ENCODE peak calls at places on chromosomes 6 and 20, in eight cellular contexts. E is left ventricle myocardium inferior, L is right atrium auricular region, D is heart right ventricle, B is ovary, J is mesendoderm, R is choroid plexus epithelial cell, G is GM23248. C is an unnamed sample.

GRCh38 chr6:20409427-20409971 is 7.8 kb downstream of the E2F3 start:
- DNase-seq in E (no peak), L (no peak), D (no peak), B (no peak), J (no peak), R (no peak), G (no peak), C (no peak)

GRCh38 chr6:52049252-52050050 is 38.0 kb downstream of the PKHD1 start:
- DNase-seq in E (no peak), L (no peak), D (no peak), B (no peak), J (peak), R (peak), G (peak), C (peak)

GRCh38 chr20:60330461-60330860 is 372.2 kb downstream of the CDH26 start:
- DNase-seq in E (no peak), L (no peak), D (no peak), B (no peak), J (no peak), R (no peak), G (no peak), C (no peak)

GRCh38 chr6:54353975-54354374 is 45.7 kb downstream of the TINAG start:
- DNase-seq in E (no peak), L (no peak), D (no peak), B (no peak), J (no peak), R (no peak), G (no peak), C (no peak)

GRCh38 chr6:90212274-90212673 is 84.4 kb downstream of the BACH2 start:
- DNase-seq in E (no peak), L (no peak), D (no peak), B (no peak), J (no peak), R (no peak), G (no peak), C (no peak)

GRCh38 chr6:89009624-89010059 is 46.2 kb upstream of the RNGTT start:
- DNase-seq in E (no peak), L (no peak), D (no peak), B (no peak), J (no peak), R (no peak), G (no peak), C (no peak)

GRCh38 chr6:119073307-119074051 is 5.0 kb downstream of the FAM184A start:
- DNase-seq in E (no peak), L (no peak), D (no peak), B (no peak), J (peak), R (no peak), G (no peak), C (no peak)

GRCh38 chr6:2594868-2595267 is 155.9 kb downstream of the MYLK4 start:
- DNase-seq in E (no peak), L (no peak), D (no peak), B (no peak), J (no peak), R (no peak), G (no peak), C (no peak)

GRCh38 chr20:49937023-49937929 is 1.1 kb downstream of the RNF114 start:
- DNase-seq in E (no peak), L (no peak), D (no peak), B (no peak), J (peak), R (no peak), G (peak), C (peak)

GRCh38 chr20:25058797-25059486 is 1.0 kb upstream of the ACSS1 start:
- DNase-seq in E (peak), L (no peak), D (peak), B (no peak), J (no peak), R (peak), G (peak), C (peak)

GRCh38 chr6:106509420-106510089 is 119.7 kb downstream of the RTN4IP1 start:
- DNase-seq in E (no peak), L (no peak), D (no peak), B (no peak), J (peak), R (peak), G (no peak), C (peak)

GRCh38 chr6:3377536-3378397 is 79.1 kb downstream of the SLC22A23 start:
- DNase-seq in E (no peak), L (no peak), D (no peak), B (no peak), J (peak), R (peak), G (peak), C (no peak)

GRCh38 chr20:46990017-46990810 is 95.6 kb downstream of the EYA2 start:
- DNase-seq in E (no peak), L (no peak), D (no peak), B (no peak), J (no peak), R (no peak), G (peak), C (no peak)

GRCh38 chr20:18063676-18064075 is 6.0 kb upstream of the OVOL2 start:
- DNase-seq in E (no peak), L (no peak), D (no peak), B (no peak), J (no peak), R (no peak), G (no peak), C (no peak)

GRCh38 chr6:133169901-133170300 is 71.3 kb upstream of the EYA4 start:
- DNase-seq in E (no peak), L (no peak), D (no peak), B (no peak), J (no peak), R (no peak), G (no peak), C (peak)

GRCh38 chr6:167668019-167668753 is 158.5 kb upstream of the AFDN start:
- DNase-seq in E (no peak), L (no peak), D (no peak), B (no peak), J (no peak), R (no peak), G (no peak), C (no peak)

GRCh38 chr6:57216235-57217101 is 5.6 kb downstream of the RAB23 start:
- DNase-seq in E (no peak), L (no peak), D (no peak), B (no peak), J (no peak), R (peak), G (peak), C (no peak)

GRCh38 chr20:31560900-31561598 is 44.0 kb upstream of the ID1 start:
- DNase-seq in E (no peak), L (no peak), D (no peak), B (no peak), J (no peak), R (peak), G (peak), C (no peak)

GRCh38 chr6:44307217-44307616 is 5.9 kb downstream of the AARS2 start:
- DNase-seq in E (no peak), L (no peak), D (no peak), B (no peak), J (no peak), R (no peak), G (no peak), C (no peak)

GRCh38 chr20:33970229-33970628 is 23.5 kb upstream of the RALY start:
- DNase-seq in E (no peak), L (no peak), D (no peak), B (no peak), J (no peak), R (no peak), G (no peak), C (no peak)

GRCh38 chr6:147390909-147391536 is 117.5 kb upstream of the SAMD5 start:
- DNase-seq in E (no peak), L (no peak), D (no peak), B (no peak), J (peak), R (peak), G (peak), C (peak)

GRCh38 chr6:152207915-152208714 is 400.6 kb downstream of the ESR1 start:
- DNase-seq in E (no peak), L (no peak), D (no peak), B (no peak), J (no peak), R (no peak), G (no peak), C (no peak)

GRCh38 chr6:85418059-85418458 is 31.8 kb upstream of the NT5E start:
- DNase-seq in E (no peak), L (no peak), D (no peak), B (no peak), J (peak), R (peak), G (peak), C (no peak)

GRCh38 chr6:167839343-167839742 is 12.6 kb downstream of the AFDN start:
- DNase-seq in E (no peak), L (no peak), D (no peak), B (no peak), J (no peak), R (peak), G (no peak), C (no peak)

GRCh38 chr20:37939701-37940151 is 36.8 kb downstream of the VSTM2L start:
- DNase-seq in E (no peak), L (no peak), D (no peak), B (no peak), J (no peak), R (no peak), G (no peak), C (no peak)

GRCh38 chr6:158205220-158205944 is 37.2 kb downstream of the GTF2H5 start:
- DNase-seq in E (no peak), L (no peak), D (no peak), B (no peak), J (peak), R (peak), G (peak), C (peak)

DNA sequence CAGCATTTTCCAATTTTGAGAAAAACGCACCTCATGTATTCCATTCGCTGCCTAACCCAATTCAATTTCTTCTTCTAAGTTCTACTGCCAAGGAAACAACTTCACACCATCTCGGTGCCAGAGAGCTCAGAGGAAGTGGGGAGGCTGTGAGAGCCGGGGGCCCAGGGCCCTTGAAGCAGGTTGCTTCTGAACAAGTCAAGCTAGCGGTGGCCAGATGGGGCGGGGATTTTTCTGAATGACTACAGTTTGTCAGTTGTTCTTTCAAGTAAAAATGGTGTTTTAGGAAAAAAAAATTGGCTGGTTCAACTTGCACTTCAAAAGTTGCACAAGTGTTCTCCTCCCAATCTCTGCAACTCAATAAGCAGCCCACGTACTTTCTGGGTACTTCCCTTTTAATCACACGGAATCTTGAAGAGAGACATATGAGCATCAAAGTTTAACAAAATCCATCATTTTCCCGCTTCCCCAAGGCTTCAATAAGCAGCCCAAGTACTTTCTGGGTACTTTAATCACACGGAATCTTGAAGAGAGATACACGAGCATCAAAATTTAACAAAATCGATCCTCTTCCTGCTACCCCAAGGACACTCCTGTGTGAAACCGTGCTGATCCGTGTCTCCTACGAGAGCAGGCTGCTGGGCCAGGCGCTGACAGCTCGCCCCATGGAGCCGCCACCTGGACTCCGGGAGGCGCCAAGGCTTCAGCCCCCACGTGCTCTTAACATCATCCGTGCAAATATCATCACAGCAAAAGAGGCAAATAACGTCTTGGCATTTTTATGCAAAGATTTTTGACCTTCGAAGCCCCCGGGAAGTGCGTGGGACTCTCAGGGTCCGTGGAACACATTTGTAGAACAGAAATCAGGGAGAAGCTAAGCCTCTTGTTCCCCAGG is 186.7 kb upstream of the PDE10A start:
- DNase-seq in E (no peak), L (no peak), D (no peak), B (no peak), J (no peak), R (peak), G (peak), C (peak)
- H3K4me3 ChIP-seq in E (peak), L (peak), D (no peak), B (peak), J (no peak), R (no peak), G (peak), C (no peak)

DNA sequence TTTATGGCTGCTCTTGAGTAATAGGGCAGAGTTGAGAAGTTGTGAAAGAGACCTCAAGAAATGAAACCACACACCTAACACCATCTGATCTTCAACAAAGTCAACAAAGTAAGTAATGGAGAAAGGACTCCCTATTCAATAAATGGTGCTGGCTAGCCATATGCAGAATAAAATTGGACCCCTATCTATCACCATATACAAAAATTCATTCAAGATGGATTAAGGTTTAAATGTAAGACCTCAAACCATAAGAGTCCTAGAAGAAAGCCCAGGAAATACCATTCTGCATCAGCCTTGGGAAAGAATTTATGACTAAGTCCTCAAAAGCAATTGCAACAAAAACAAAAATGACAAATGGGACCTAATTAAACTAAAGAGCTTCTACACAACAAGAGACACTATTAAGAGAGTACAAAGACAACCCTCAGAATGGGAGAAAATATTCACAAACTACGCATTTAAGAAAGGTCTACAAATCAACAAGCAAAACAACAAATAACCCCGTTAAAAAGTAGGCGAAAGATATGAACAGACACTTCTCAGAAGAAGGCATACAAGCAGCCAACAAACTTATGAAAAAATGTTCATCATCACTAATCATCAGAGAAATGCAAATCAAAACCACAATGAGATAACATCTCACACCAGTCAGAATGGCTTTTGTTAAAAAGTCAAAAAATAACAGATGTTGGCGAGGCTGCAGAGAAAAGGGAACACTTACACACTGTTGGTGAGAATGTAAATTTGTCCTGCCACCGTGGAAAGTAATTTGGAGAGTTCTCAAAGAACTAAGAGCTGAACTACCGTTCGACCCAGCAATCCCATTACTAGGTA is 4.0 kb downstream of the MAP3K5 start:
- DNase-seq in E (no peak), L (no peak), D (no peak), B (no peak), J (no peak), R (peak), G (peak), C (no peak)
- H3K4me3 ChIP-seq in E (no peak), L (no peak), D (no peak), B (peak), J (no peak), R (peak), G (peak), C (no peak)

GRCh38 chr20:36860339-36860738 is 15.6 kb upstream of the TLDC2 start:
- DNase-seq in E (no peak), L (no peak), D (no peak), B (no peak), J (no peak), R (no peak), G (no peak), C (no peak)
- H3K4me3 ChIP-seq in E (peak), L (peak), D (no peak), B (no peak), J (no peak), R (no peak), G (no peak), C (no peak)

GRCh38 chr6:6002005-6002808 is 4.5 kb downstream of the NRN1 start:
- DNase-seq in E (no peak), L (no peak), D (no peak), B (no peak), J (peak), R (no peak), G (peak), C (peak)

GRCh38 chr6:5998236-5998635 is 8.5 kb downstream of the NRN1 start:
- DNase-seq in E (no peak), L (no peak), D (no peak), B (no peak), J (peak), R (no peak), G (peak), C (peak)

GRCh38 chr6:5998741-5999687 is 7.7 kb downstream of the NRN1 start:
- DNase-seq in E (peak), L (no peak), D (peak), B (no peak), J (peak), R (no peak), G (peak), C (peak)

GRCh38 chr6:6001443-6001842 is 5.3 kb downstream of the NRN1 start:
- DNase-seq in E (no peak), L (no peak), D (no peak), B (no peak), J (peak), R (no peak), G (peak), C (peak)

GRCh38 chr6:5999688-6000608 is 6.8 kb downstream of the NRN1 start:
- DNase-seq in E (no peak), L (no peak), D (peak), B (no peak), J (peak), R (no peak), G (no peak), C (peak)
- H3K4me3 ChIP-seq in E (peak), L (peak), D (peak), B (no peak), J (no peak), R (no peak), G (peak), C (peak)

DNA sequence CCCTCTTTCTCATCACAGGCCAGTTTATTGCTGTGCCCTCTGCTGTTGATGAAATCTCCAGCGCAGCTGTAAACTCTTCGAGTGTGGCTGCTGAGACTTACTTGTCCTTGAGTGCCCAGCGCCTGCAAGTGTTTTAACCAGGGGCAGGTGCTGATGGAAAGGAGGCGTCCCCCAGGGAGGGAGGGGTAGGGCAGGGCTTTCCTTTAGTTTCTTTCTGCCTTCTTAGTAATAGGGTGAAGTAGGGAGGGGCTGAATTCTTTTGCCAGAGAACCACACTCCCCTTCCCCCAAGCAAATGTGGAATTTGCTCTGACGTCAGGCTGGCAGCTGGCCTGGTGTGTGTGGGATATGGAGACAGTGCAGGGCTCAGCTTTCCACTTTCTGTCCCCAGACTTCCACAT is 61.2 kb downstream of the IGF2R start:
- DNase-seq in E (peak), L (peak), D (peak), B (peak), J (peak), R (peak), G (peak), C (peak)
- H3K4me3 ChIP-seq in E (peak), L (no peak), D (no peak), B (no peak), J (no peak), R (no peak), G (peak), C (no peak)

DNA sequence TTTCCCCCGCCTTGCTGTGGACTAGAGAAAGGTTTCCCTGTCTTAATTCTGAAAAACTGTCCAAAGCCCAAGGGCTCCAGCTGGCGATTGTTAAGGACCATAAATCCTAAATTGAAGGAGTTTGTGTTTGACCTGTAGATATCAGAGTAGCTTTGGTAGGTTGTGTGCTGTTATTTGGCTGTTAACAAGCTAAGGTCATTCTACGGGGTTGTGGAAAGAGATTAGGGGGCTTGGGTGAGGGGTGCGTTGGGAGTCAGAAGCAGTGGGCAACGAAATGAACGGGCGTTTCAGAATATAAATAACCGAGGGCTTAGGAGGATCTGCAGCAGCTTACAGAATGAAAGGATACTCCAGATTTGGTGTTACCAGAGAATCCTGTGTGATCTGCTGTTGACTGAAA is 32.6 kb upstream of the BTN3A2 start:
- DNase-seq in E (no peak), L (no peak), D (no peak), B (no peak), J (no peak), R (no peak), G (no peak), C (no peak)
- H3K4me3 ChIP-seq in E (no peak), L (no peak), D (no peak), B (no peak), J (no peak), R (peak), G (no peak), C (peak)

DNA sequence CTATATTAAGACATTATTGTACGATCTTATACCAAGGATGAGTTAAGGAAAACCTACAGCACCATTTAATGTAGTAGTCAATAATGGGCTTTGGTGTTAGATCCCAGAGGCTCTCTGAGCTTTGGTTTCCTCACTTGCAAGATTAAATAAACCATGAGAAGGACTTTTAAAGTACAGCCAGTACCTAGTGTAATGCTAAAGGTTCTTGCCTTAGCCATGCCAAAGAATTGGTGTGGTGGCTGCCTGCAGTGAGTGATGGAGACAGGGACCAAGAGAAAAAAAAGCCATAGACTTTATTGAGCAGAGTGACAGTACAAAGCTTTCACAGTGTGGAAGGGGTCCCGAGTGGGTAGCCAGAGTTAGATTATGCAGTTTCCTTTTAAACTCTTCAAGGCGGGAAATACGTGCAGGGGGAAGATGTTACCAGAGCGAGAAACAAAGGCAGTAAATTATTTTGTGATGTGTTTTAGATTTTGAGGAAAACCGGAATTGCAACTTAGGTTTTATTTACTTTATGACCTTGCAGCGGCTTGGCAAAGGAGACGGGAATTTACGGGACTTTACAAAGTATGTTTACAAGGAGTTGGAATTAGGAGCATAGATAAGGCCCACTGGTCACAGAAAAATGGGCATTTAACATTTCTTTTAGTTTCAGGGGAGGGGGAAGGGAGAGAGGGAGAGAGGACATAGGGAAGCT is 100.4 kb downstream of the MYO6 start:
- DNase-seq in E (no peak), L (no peak), D (no peak), B (no peak), J (no peak), R (no peak), G (no peak), C (no peak)
- H3K4me3 ChIP-seq in E (no peak), L (no peak), D (no peak), B (no peak), J (no peak), R (no peak), G (no peak), C (no peak)

C was measured in H7.